ENCODE peak calls at places on chromosomes 11 and 22, in five cellular contexts. R is NCI-H1417, B is cardiac muscle cell, N is spleen, O is fibroblast of the conjunctiva. A is an unnamed sample.

GRCh38 chr22:22070371-22070824 is 87.8 kb upstream of the TOP3B start:
- DNase-seq in R (no peak), B (no peak), N (peak), O (no peak), A (no peak)

GRCh38 chr11:9264381-9265210 is 554 bp downstream of the DENND5A start:
- DNase-seq in R (peak), B (peak), N (peak), O (peak), A (peak)

GRCh38 chr22:49676783-49677494 is 150.7 kb downstream of the BRD1 start:
- DNase-seq in R (no peak), B (no peak), N (peak), O (no peak), A (no peak)

GRCh38 chr22:45647532-45648225 is 24.0 kb upstream of the ATXN10 start:
- DNase-seq in R (no peak), B (no peak), N (no peak), O (no peak), A (no peak)

GRCh38 chr11:83410605-83411565 is 124.7 kb upstream of the CCDC90B start:
- DNase-seq in R (no peak), B (no peak), N (no peak), O (no peak), A (no peak)

GRCh38 chr11:64292458-64293254 is 1.6 kb downstream of the KCNK4 start:
- DNase-seq in R (no peak), B (no peak), N (no peak), O (no peak), A (no peak)

GRCh38 chr11:117219001-117219400 is 12.9 kb downstream of the PCSK7 start:
- DNase-seq in R (no peak), B (no peak), N (no peak), O (no peak), A (no peak)

GRCh38 chr11:28110839-28111235 is 2.6 kb downstream of the METTL15 start:
- DNase-seq in R (no peak), B (peak), N (no peak), O (no peak), A (no peak)

GRCh38 chr11:44936951-44937543 is 13.6 kb downstream of the TP53I11 start:
- DNase-seq in R (no peak), B (no peak), N (no peak), O (no peak), A (no peak)

GRCh38 chr11:60710482-60710881 is 11.1 kb downstream of the MS4A8 start:
- DNase-seq in R (peak), B (no peak), N (no peak), O (no peak), A (no peak)

GRCh38 chr22:23399367-23400285 is 180.5 kb downstream of the IGLL1 start:
- DNase-seq in R (no peak), B (no peak), N (peak), O (no peak), A (no peak)

GRCh38 chr22:30008401-30008800 is 71.9 kb upstream of the HORMAD2 start:
- DNase-seq in R (no peak), B (no peak), N (no peak), O (no peak), A (no peak)

GRCh38 chr11:56624661-56625110 is 10.0 kb upstream of the OR5M1 start:
- DNase-seq in R (peak), B (peak), N (no peak), O (no peak), A (peak)

GRCh38 chr11:35621620-35622019 is 3.4 kb downstream of the FJX1 start:
- DNase-seq in R (no peak), B (peak), N (no peak), O (no peak), A (peak)

GRCh38 chr11:36098976-36099375 is 155.1 kb downstream of the LDLRAD3 start:
- DNase-seq in R (no peak), B (no peak), N (no peak), O (no peak), A (no peak)

GRCh38 chr22:41445171-41446056 is 1.2 kb downstream of the TOB2 start:
- DNase-seq in R (peak), B (no peak), N (peak), O (no peak), A (peak)

GRCh38 chr11:122601131-122602125 is 54.1 kb upstream of the UBASH3B start:
- DNase-seq in R (no peak), B (peak), N (no peak), O (peak), A (peak)

GRCh38 chr11:106087815-106088435 is 10.5 kb downstream of the AASDHPPT start:
- DNase-seq in R (peak), B (peak), N (no peak), O (peak), A (peak)

GRCh38 chr11:45272701-45273100 is 13.4 kb downstream of the SYT13 start:
- DNase-seq in R (peak), B (peak), N (no peak), O (no peak), A (no peak)

GRCh38 chr22:37330200-37331033 is 48.1 kb downstream of the CYTH4 start:
- DNase-seq in R (peak), B (peak), N (no peak), O (peak), A (peak)

GRCh38 chr11:62832346-62833234 is at the start of gene TEX54:
- DNase-seq in R (no peak), B (no peak), N (peak), O (no peak), A (peak)

GRCh38 chr11:12045914-12046635 is 37.6 kb upstream of the DKK3 start:
- DNase-seq in R (no peak), B (no peak), N (no peak), O (no peak), A (no peak)

GRCh38 chr11:13010737-13011342 is 1.7 kb downstream of the RASSF10 start:
- DNase-seq in R (no peak), B (peak), N (no peak), O (no peak), A (no peak)

GRCh38 chr22:22322792-22323191 is 78.2 kb downstream of the VPREB1 start:
- DNase-seq in R (no peak), B (no peak), N (no peak), O (no peak), A (no peak)

GRCh38 chr11:3644817-3645235 is at the start of gene ART1:
- DNase-seq in R (no peak), B (peak), N (no peak), O (no peak), A (no peak)

GRCh38 chr11:69240332-69241074 is 53.5 kb upstream of the MYEOV start:
- DNase-seq in R (no peak), B (peak), N (no peak), O (no peak), A (peak)

GRCh38 chr22:42561856-42562255 is 8.1 kb downstream of the SERHL2 start:
- DNase-seq in R (no peak), B (no peak), N (no peak), O (no peak), A (no peak)

A was measured in EL.